ENCODE peak calls at places on chromosome 10, in eight cellular contexts. One of them, this sample, is unnamed.

GRCh38 chr10:28810062-28810870 is 132.9 kb downstream of the BAMBI start:
- DNase-seq in Panc1: no peak
- DNase-seq in left ventricle myocardium inferior: no peak
- DNase-seq in COR-L47: no peak
- DNase-seq in GM23248: no peak
- DNase-seq in stimulated activated CD8-positive, alpha-beta memory T cell treated with anti-CD3 and anti-CD28 coated beads, Interleukin-12 subunit alpha, Interleukin-12 subunit beta, amount 100 ng/mL, for 1 hour: no peak
- DNase-seq in effector memory CD8-positive, alpha-beta T cell: no peak
- DNase-seq in hypothalamus: no peak
- DNase-seq in this sample: no peak

GRCh38 chr10:77006836-77007511 is 630.6 kb downstream of the KCNMA1 start:
- DNase-seq in Panc1: no peak
- DNase-seq in left ventricle myocardium inferior: no peak
- DNase-seq in COR-L47: no peak
- DNase-seq in GM23248: peak
- DNase-seq in stimulated activated CD8-positive, alpha-beta memory T cell treated with anti-CD3 and anti-CD28 coated beads, Interleukin-12 subunit alpha, Interleukin-12 subunit beta, amount 100 ng/mL, for 1 hour: no peak
- DNase-seq in effector memory CD8-positive, alpha-beta T cell: no peak
- DNase-seq in hypothalamus: no peak
- DNase-seq in this sample: peak

GRCh38 chr10:5443429-5443828 is 31.1 kb downstream of the NET1 start:
- DNase-seq in Panc1: no peak
- DNase-seq in left ventricle myocardium inferior: no peak
- DNase-seq in COR-L47: no peak
- DNase-seq in GM23248: no peak
- DNase-seq in stimulated activated CD8-positive, alpha-beta memory T cell treated with anti-CD3 and anti-CD28 coated beads, Interleukin-12 subunit alpha, Interleukin-12 subunit beta, amount 100 ng/mL, for 1 hour: no peak
- DNase-seq in effector memory CD8-positive, alpha-beta T cell: no peak
- DNase-seq in hypothalamus: no peak
- DNase-seq in this sample: no peak

GRCh38 chr10:4943821-4944220 is 19.4 kb upstream of the AKR1C1 start:
- DNase-seq in Panc1: no peak
- DNase-seq in left ventricle myocardium inferior: no peak
- DNase-seq in COR-L47: no peak
- DNase-seq in GM23248: peak
- DNase-seq in stimulated activated CD8-positive, alpha-beta memory T cell treated with anti-CD3 and anti-CD28 coated beads, Interleukin-12 subunit alpha, Interleukin-12 subunit beta, amount 100 ng/mL, for 1 hour: no peak
- DNase-seq in effector memory CD8-positive, alpha-beta T cell: no peak
- DNase-seq in hypothalamus: no peak
- DNase-seq in this sample: no peak

GRCh38 chr10:89392974-89393373 is 551 bp downstream of the IFIT1 start:
- DNase-seq in Panc1: no peak
- DNase-seq in left ventricle myocardium inferior: no peak
- DNase-seq in COR-L47: no peak
- DNase-seq in GM23248: peak
- DNase-seq in stimulated activated CD8-positive, alpha-beta memory T cell treated with anti-CD3 and anti-CD28 coated beads, Interleukin-12 subunit alpha, Interleukin-12 subunit beta, amount 100 ng/mL, for 1 hour: no peak
- DNase-seq in effector memory CD8-positive, alpha-beta T cell: no peak
- DNase-seq in hypothalamus: no peak
- DNase-seq in this sample: no peak

GRCh38 chr10:83917519-83918506 is 221.5 kb upstream of the GHITM start:
- DNase-seq in Panc1: no peak
- DNase-seq in left ventricle myocardium inferior: peak
- DNase-seq in COR-L47: no peak
- DNase-seq in GM23248: no peak
- DNase-seq in stimulated activated CD8-positive, alpha-beta memory T cell treated with anti-CD3 and anti-CD28 coated beads, Interleukin-12 subunit alpha, Interleukin-12 subunit beta, amount 100 ng/mL, for 1 hour: no peak
- DNase-seq in effector memory CD8-positive, alpha-beta T cell: no peak
- DNase-seq in hypothalamus: no peak
- DNase-seq in this sample: no peak

GRCh38 chr10:73868655-73869195 is 5.6 kb downstream of the CAMK2G start:
- DNase-seq in Panc1: no peak
- DNase-seq in left ventricle myocardium inferior: no peak
- DNase-seq in COR-L47: no peak
- DNase-seq in GM23248: no peak
- DNase-seq in stimulated activated CD8-positive, alpha-beta memory T cell treated with anti-CD3 and anti-CD28 coated beads, Interleukin-12 subunit alpha, Interleukin-12 subunit beta, amount 100 ng/mL, for 1 hour: no peak
- DNase-seq in effector memory CD8-positive, alpha-beta T cell: no peak
- DNase-seq in hypothalamus: no peak
- DNase-seq in this sample: no peak

GRCh38 chr10:64093946-64094560 is 572.9 kb downstream of the REEP3 start:
- DNase-seq in Panc1: no peak
- DNase-seq in left ventricle myocardium inferior: no peak
- DNase-seq in COR-L47: no peak
- DNase-seq in GM23248: no peak
- DNase-seq in stimulated activated CD8-positive, alpha-beta memory T cell treated with anti-CD3 and anti-CD28 coated beads, Interleukin-12 subunit alpha, Interleukin-12 subunit beta, amount 100 ng/mL, for 1 hour: no peak
- DNase-seq in effector memory CD8-positive, alpha-beta T cell: no peak
- DNase-seq in hypothalamus: no peak
- DNase-seq in this sample: no peak

GRCh38 chr10:8337332-8337651 is 282.8 kb downstream of the GATA3 start:
- DNase-seq in Panc1: no peak
- DNase-seq in left ventricle myocardium inferior: no peak
- DNase-seq in COR-L47: no peak
- DNase-seq in GM23248: no peak
- DNase-seq in stimulated activated CD8-positive, alpha-beta memory T cell treated with anti-CD3 and anti-CD28 coated beads, Interleukin-12 subunit alpha, Interleukin-12 subunit beta, amount 100 ng/mL, for 1 hour: no peak
- DNase-seq in effector memory CD8-positive, alpha-beta T cell: no peak
- DNase-seq in hypothalamus: no peak
- DNase-seq in this sample: no peak

GRCh38 chr10:10605551-10606081 is 412.1 kb upstream of the CELF2 start:
- DNase-seq in Panc1: no peak
- DNase-seq in left ventricle myocardium inferior: no peak
- DNase-seq in COR-L47: no peak
- DNase-seq in GM23248: peak
- DNase-seq in stimulated activated CD8-positive, alpha-beta memory T cell treated with anti-CD3 and anti-CD28 coated beads, Interleukin-12 subunit alpha, Interleukin-12 subunit beta, amount 100 ng/mL, for 1 hour: no peak
- DNase-seq in effector memory CD8-positive, alpha-beta T cell: no peak
- DNase-seq in hypothalamus: no peak
- DNase-seq in this sample: no peak

GRCh38 chr10:121497513-121497912 is 100.7 kb downstream of the FGFR2 start:
- DNase-seq in Panc1: no peak
- DNase-seq in left ventricle myocardium inferior: no peak
- DNase-seq in COR-L47: peak
- DNase-seq in GM23248: no peak
- DNase-seq in stimulated activated CD8-positive, alpha-beta memory T cell treated with anti-CD3 and anti-CD28 coated beads, Interleukin-12 subunit alpha, Interleukin-12 subunit beta, amount 100 ng/mL, for 1 hour: no peak
- DNase-seq in effector memory CD8-positive, alpha-beta T cell: no peak
- DNase-seq in hypothalamus: no peak
- DNase-seq in this sample: no peak

GRCh38 chr10:11830836-11831519 is 7.8 kb downstream of the PROSER2 start:
- DNase-seq in Panc1: no peak
- DNase-seq in left ventricle myocardium inferior: no peak
- DNase-seq in COR-L47: no peak
- DNase-seq in GM23248: no peak
- DNase-seq in stimulated activated CD8-positive, alpha-beta memory T cell treated with anti-CD3 and anti-CD28 coated beads, Interleukin-12 subunit alpha, Interleukin-12 subunit beta, amount 100 ng/mL, for 1 hour: no peak
- DNase-seq in effector memory CD8-positive, alpha-beta T cell: no peak
- DNase-seq in hypothalamus: no peak
- DNase-seq in this sample: no peak

GRCh38 chr10:118210276-118210675 is 131.8 kb downstream of the FAM204A start:
- DNase-seq in Panc1: no peak
- DNase-seq in left ventricle myocardium inferior: no peak
- DNase-seq in COR-L47: no peak
- DNase-seq in GM23248: peak
- DNase-seq in stimulated activated CD8-positive, alpha-beta memory T cell treated with anti-CD3 and anti-CD28 coated beads, Interleukin-12 subunit alpha, Interleukin-12 subunit beta, amount 100 ng/mL, for 1 hour: no peak
- DNase-seq in effector memory CD8-positive, alpha-beta T cell: no peak
- DNase-seq in hypothalamus: no peak
- DNase-seq in this sample: no peak

GRCh38 chr10:119113805-119114732 is 10.2 kb downstream of the DENND10 start:
- DNase-seq in Panc1: no peak
- DNase-seq in left ventricle myocardium inferior: no peak
- DNase-seq in COR-L47: no peak
- DNase-seq in GM23248: peak
- DNase-seq in stimulated activated CD8-positive, alpha-beta memory T cell treated with anti-CD3 and anti-CD28 coated beads, Interleukin-12 subunit alpha, Interleukin-12 subunit beta, amount 100 ng/mL, for 1 hour: no peak
- DNase-seq in effector memory CD8-positive, alpha-beta T cell: no peak
- DNase-seq in hypothalamus: no peak
- DNase-seq in this sample: no peak

GRCh38 chr10:87552248-87552914 is 47.7 kb downstream of the MINPP1 start:
- DNase-seq in Panc1: no peak
- DNase-seq in left ventricle myocardium inferior: no peak
- DNase-seq in COR-L47: no peak
- DNase-seq in GM23248: peak
- DNase-seq in stimulated activated CD8-positive, alpha-beta memory T cell treated with anti-CD3 and anti-CD28 coated beads, Interleukin-12 subunit alpha, Interleukin-12 subunit beta, amount 100 ng/mL, for 1 hour: no peak
- DNase-seq in effector memory CD8-positive, alpha-beta T cell: no peak
- DNase-seq in hypothalamus: no peak
- DNase-seq in this sample: no peak

GRCh38 chr10:29381230-29381563 is 92.3 kb downstream of the LYZL1 start:
- DNase-seq in Panc1: no peak
- DNase-seq in left ventricle myocardium inferior: no peak
- DNase-seq in COR-L47: no peak
- DNase-seq in GM23248: no peak
- DNase-seq in stimulated activated CD8-positive, alpha-beta memory T cell treated with anti-CD3 and anti-CD28 coated beads, Interleukin-12 subunit alpha, Interleukin-12 subunit beta, amount 100 ng/mL, for 1 hour: no peak
- DNase-seq in effector memory CD8-positive, alpha-beta T cell: no peak
- DNase-seq in hypothalamus: no peak
- DNase-seq in this sample: no peak

GRCh38 chr10:1706711-1707110 is 30.6 kb downstream of the ADARB2 start:
- DNase-seq in Panc1: no peak
- DNase-seq in left ventricle myocardium inferior: no peak
- DNase-seq in COR-L47: no peak
- DNase-seq in GM23248: no peak
- DNase-seq in stimulated activated CD8-positive, alpha-beta memory T cell treated with anti-CD3 and anti-CD28 coated beads, Interleukin-12 subunit alpha, Interleukin-12 subunit beta, amount 100 ng/mL, for 1 hour: no peak
- DNase-seq in effector memory CD8-positive, alpha-beta T cell: peak
- DNase-seq in hypothalamus: no peak
- DNase-seq in this sample: no peak

GRCh38 chr10:33336606-33337334 is 2.3 kb upstream of the NRP1 start:
- DNase-seq in Panc1: no peak
- DNase-seq in left ventricle myocardium inferior: peak
- DNase-seq in COR-L47: no peak
- DNase-seq in GM23248: peak
- DNase-seq in stimulated activated CD8-positive, alpha-beta memory T cell treated with anti-CD3 and anti-CD28 coated beads, Interleukin-12 subunit alpha, Interleukin-12 subunit beta, amount 100 ng/mL, for 1 hour: no peak
- DNase-seq in effector memory CD8-positive, alpha-beta T cell: no peak
- DNase-seq in hypothalamus: no peak
- DNase-seq in this sample: no peak

GRCh38 chr10:34343764-34344163 is 471.3 kb downstream of the PARD3 start:
- DNase-seq in Panc1: no peak
- DNase-seq in left ventricle myocardium inferior: no peak
- DNase-seq in COR-L47: no peak
- DNase-seq in GM23248: peak
- DNase-seq in stimulated activated CD8-positive, alpha-beta memory T cell treated with anti-CD3 and anti-CD28 coated beads, Interleukin-12 subunit alpha, Interleukin-12 subunit beta, amount 100 ng/mL, for 1 hour: no peak
- DNase-seq in effector memory CD8-positive, alpha-beta T cell: no peak
- DNase-seq in hypothalamus: no peak
- DNase-seq in this sample: no peak

GRCh38 chr10:33260403-33261239 is 73.8 kb downstream of the NRP1 start:
- DNase-seq in Panc1: no peak
- DNase-seq in left ventricle myocardium inferior: no peak
- DNase-seq in COR-L47: no peak
- DNase-seq in GM23248: no peak
- DNase-seq in stimulated activated CD8-positive, alpha-beta memory T cell treated with anti-CD3 and anti-CD28 coated beads, Interleukin-12 subunit alpha, Interleukin-12 subunit beta, amount 100 ng/mL, for 1 hour: no peak
- DNase-seq in effector memory CD8-positive, alpha-beta T cell: no peak
- DNase-seq in hypothalamus: no peak
- DNase-seq in this sample: no peak

GRCh38 chr10:70302292-70302691 is 18.5 kb upstream of the NPFFR1 start:
- DNase-seq in Panc1: no peak
- DNase-seq in left ventricle myocardium inferior: no peak
- DNase-seq in COR-L47: no peak
- DNase-seq in GM23248: peak
- DNase-seq in stimulated activated CD8-positive, alpha-beta memory T cell treated with anti-CD3 and anti-CD28 coated beads, Interleukin-12 subunit alpha, Interleukin-12 subunit beta, amount 100 ng/mL, for 1 hour: no peak
- DNase-seq in effector memory CD8-positive, alpha-beta T cell: no peak
- DNase-seq in hypothalamus: no peak
- DNase-seq in this sample: no peak

GRCh38 chr10:62818426-62819011 is 2.4 kb upstream of the EGR2 start:
- DNase-seq in Panc1: no peak
- DNase-seq in left ventricle myocardium inferior: no peak
- DNase-seq in COR-L47: no peak
- DNase-seq in GM23248: peak
- DNase-seq in stimulated activated CD8-positive, alpha-beta memory T cell treated with anti-CD3 and anti-CD28 coated beads, Interleukin-12 subunit alpha, Interleukin-12 subunit beta, amount 100 ng/mL, for 1 hour: peak
- DNase-seq in effector memory CD8-positive, alpha-beta T cell: peak
- DNase-seq in hypothalamus: no peak
- DNase-seq in this sample: no peak

GRCh38 chr10:3782099-3782455 is 2.9 kb downstream of the KLF6 start:
- DNase-seq in Panc1: no peak
- DNase-seq in left ventricle myocardium inferior: no peak
- DNase-seq in COR-L47: no peak
- DNase-seq in GM23248: peak
- DNase-seq in stimulated activated CD8-positive, alpha-beta memory T cell treated with anti-CD3 and anti-CD28 coated beads, Interleukin-12 subunit alpha, Interleukin-12 subunit beta, amount 100 ng/mL, for 1 hour: no peak
- DNase-seq in effector memory CD8-positive, alpha-beta T cell: peak
- DNase-seq in hypothalamus: no peak
- DNase-seq in this sample: no peak

GRCh38 chr10:117555863-117556262 is 13.3 kb downstream of the EMX2 start:
- DNase-seq in Panc1: no peak
- DNase-seq in left ventricle myocardium inferior: no peak
- DNase-seq in COR-L47: no peak
- DNase-seq in GM23248: no peak
- DNase-seq in stimulated activated CD8-positive, alpha-beta memory T cell treated with anti-CD3 and anti-CD28 coated beads, Interleukin-12 subunit alpha, Interleukin-12 subunit beta, amount 100 ng/mL, for 1 hour: no peak
- DNase-seq in effector memory CD8-positive, alpha-beta T cell: no peak
- DNase-seq in hypothalamus: no peak
- DNase-seq in this sample: no peak

GRCh38 chr10:112333452-112333851 is 40.5 kb upstream of the ACSL5 start:
- DNase-seq in Panc1: no peak
- DNase-seq in left ventricle myocardium inferior: no peak
- DNase-seq in COR-L47: no peak
- DNase-seq in GM23248: no peak
- DNase-seq in stimulated activated CD8-positive, alpha-beta memory T cell treated with anti-CD3 and anti-CD28 coated beads, Interleukin-12 subunit alpha, Interleukin-12 subunit beta, amount 100 ng/mL, for 1 hour: no peak
- DNase-seq in effector memory CD8-positive, alpha-beta T cell: no peak
- DNase-seq in hypothalamus: no peak
- DNase-seq in this sample: no peak

GRCh38 chr10:26486985-26487850 is 49.1 kb downstream of the APBB1IP start:
- DNase-seq in Panc1: no peak
- DNase-seq in left ventricle myocardium inferior: no peak
- DNase-seq in COR-L47: no peak
- DNase-seq in GM23248: peak
- DNase-seq in stimulated activated CD8-positive, alpha-beta memory T cell treated with anti-CD3 and anti-CD28 coated beads, Interleukin-12 subunit alpha, Interleukin-12 subunit beta, amount 100 ng/mL, for 1 hour: peak
- DNase-seq in effector memory CD8-positive, alpha-beta T cell: peak
- DNase-seq in hypothalamus: no peak
- DNase-seq in this sample: peak

GRCh38 chr10:100728928-100729876 is 16.2 kb upstream of the PAX2 start:
- DNase-seq in Panc1: no peak
- DNase-seq in left ventricle myocardium inferior: no peak
- DNase-seq in COR-L47: peak
- DNase-seq in GM23248: peak
- DNase-seq in stimulated activated CD8-positive, alpha-beta memory T cell treated with anti-CD3 and anti-CD28 coated beads, Interleukin-12 subunit alpha, Interleukin-12 subunit beta, amount 100 ng/mL, for 1 hour: no peak
- DNase-seq in effector memory CD8-positive, alpha-beta T cell: no peak
- DNase-seq in hypothalamus: no peak
- DNase-seq in this sample: no peak

GRCh38 chr10:69839696-69840345 is 38.1 kb downstream of the COL13A1 start:
- DNase-seq in Panc1: no peak
- DNase-seq in left ventricle myocardium inferior: no peak
- DNase-seq in COR-L47: no peak
- DNase-seq in GM23248: peak
- DNase-seq in stimulated activated CD8-positive, alpha-beta memory T cell treated with anti-CD3 and anti-CD28 coated beads, Interleukin-12 subunit alpha, Interleukin-12 subunit beta, amount 100 ng/mL, for 1 hour: no peak
- DNase-seq in effector memory CD8-positive, alpha-beta T cell: no peak
- DNase-seq in hypothalamus: no peak
- DNase-seq in this sample: no peak

GRCh38 chr10:30447125-30447799 is 13.3 kb downstream of the MAP3K8 start:
- DNase-seq in Panc1: no peak
- DNase-seq in left ventricle myocardium inferior: no peak
- DNase-seq in COR-L47: no peak
- DNase-seq in GM23248: peak
- DNase-seq in stimulated activated CD8-positive, alpha-beta memory T cell treated with anti-CD3 and anti-CD28 coated beads, Interleukin-12 subunit alpha, Interleukin-12 subunit beta, amount 100 ng/mL, for 1 hour: no peak
- DNase-seq in effector memory CD8-positive, alpha-beta T cell: no peak
- DNase-seq in hypothalamus: no peak
- DNase-seq in this sample: peak

GRCh38 chr10:95728535-95728934 is 27.4 kb upstream of the ENTPD1 start:
- DNase-seq in Panc1: no peak
- DNase-seq in left ventricle myocardium inferior: no peak
- DNase-seq in COR-L47: no peak
- DNase-seq in GM23248: peak
- DNase-seq in stimulated activated CD8-positive, alpha-beta memory T cell treated with anti-CD3 and anti-CD28 coated beads, Interleukin-12 subunit alpha, Interleukin-12 subunit beta, amount 100 ng/mL, for 1 hour: no peak
- DNase-seq in effector memory CD8-positive, alpha-beta T cell: no peak
- DNase-seq in hypothalamus: no peak
- DNase-seq in this sample: no peak

GRCh38 chr10:65325913-65326312 is 1599.9 kb upstream of the LRRTM3 start:
- DNase-seq in Panc1: no peak
- DNase-seq in left ventricle myocardium inferior: no peak
- DNase-seq in COR-L47: no peak
- DNase-seq in GM23248: no peak
- DNase-seq in stimulated activated CD8-positive, alpha-beta memory T cell treated with anti-CD3 and anti-CD28 coated beads, Interleukin-12 subunit alpha, Interleukin-12 subunit beta, amount 100 ng/mL, for 1 hour: no peak
- DNase-seq in effector memory CD8-positive, alpha-beta T cell: no peak
- DNase-seq in hypothalamus: no peak
- DNase-seq in this sample: no peak

GRCh38 chr10:97582169-97582568 is 2.0 kb upstream of the HOGA1 start:
- DNase-seq in Panc1: no peak
- DNase-seq in left ventricle myocardium inferior: no peak
- DNase-seq in COR-L47: no peak
- DNase-seq in GM23248: no peak
- DNase-seq in stimulated activated CD8-positive, alpha-beta memory T cell treated with anti-CD3 and anti-CD28 coated beads, Interleukin-12 subunit alpha, Interleukin-12 subunit beta, amount 100 ng/mL, for 1 hour: no peak
- DNase-seq in effector memory CD8-positive, alpha-beta T cell: no peak
- DNase-seq in hypothalamus: no peak
- DNase-seq in this sample: no peak

GRCh38 chr10:9331583-9332008 is 1277.1 kb downstream of the GATA3 start:
- DNase-seq in Panc1: peak
- DNase-seq in left ventricle myocardium inferior: no peak
- DNase-seq in COR-L47: no peak
- DNase-seq in GM23248: peak
- DNase-seq in stimulated activated CD8-positive, alpha-beta memory T cell treated with anti-CD3 and anti-CD28 coated beads, Interleukin-12 subunit alpha, Interleukin-12 subunit beta, amount 100 ng/mL, for 1 hour: no peak
- DNase-seq in effector memory CD8-positive, alpha-beta T cell: no peak
- DNase-seq in hypothalamus: no peak
- DNase-seq in this sample: peak

GRCh38 chr10:132061030-132061429 is 4.7 kb upstream of the JAKMIP3 start:
- DNase-seq in Panc1: no peak
- DNase-seq in left ventricle myocardium inferior: no peak
- DNase-seq in COR-L47: no peak
- DNase-seq in GM23248: no peak
- DNase-seq in stimulated activated CD8-positive, alpha-beta memory T cell treated with anti-CD3 and anti-CD28 coated beads, Interleukin-12 subunit alpha, Interleukin-12 subunit beta, amount 100 ng/mL, for 1 hour: no peak
- DNase-seq in effector memory CD8-positive, alpha-beta T cell: no peak
- DNase-seq in hypothalamus: no peak
- DNase-seq in this sample: no peak